ENCODE peak calls at places on chromosomes 6 and 20, in six cellular contexts. One of them, this sample, is unnamed.

GRCh38 chr6:160363016-160363996 is 15.1 kb downstream of the SLC22A3 start:
- ATAC-seq in K562: no peak
- ATAC-seq in GM12878: peak; percentile 36
- ATAC-seq in upper lobe of left lung: peak; percentile 8
- ATAC-seq in A549: no peak
- ATAC-seq in HepG2: peak; percentile 25
- ATAC-seq in this sample: no peak

GRCh38 chr20:57748601-57749130 is 38.9 kb upstream of the PMEPA1 start:
- ATAC-seq in HepG2: peak; percentile 42
- ATAC-seq in A549: peak; percentile 94
- ATAC-seq in K562: no peak
- ATAC-seq in upper lobe of left lung: peak; percentile 85
- ATAC-seq in GM12878: peak; percentile 93
- ATAC-seq in this sample: peak; percentile 86

GRCh38 chr6:14431375-14432330 is 314.1 kb downstream of the CD83 start:
- ATAC-seq in upper lobe of left lung: peak; percentile 36
- ATAC-seq in A549: no peak
- ATAC-seq in HepG2: no peak
- ATAC-seq in K562: no peak
- ATAC-seq in GM12878: no peak
- ATAC-seq in this sample: peak; percentile 46

GRCh38 chr20:53786071-53786444 is 192.4 kb upstream of the ZNF217 start:
- ATAC-seq in upper lobe of left lung: no peak
- ATAC-seq in GM12878: no peak
- ATAC-seq in A549: peak; percentile 53
- ATAC-seq in K562: no peak
- ATAC-seq in HepG2: no peak
- ATAC-seq in this sample: no peak

GRCh38 chr20:9218412-9219001 is 149.6 kb downstream of the PLCB4 start:
- ATAC-seq in HepG2: no peak
- ATAC-seq in GM12878: no peak
- ATAC-seq in A549: no peak
- ATAC-seq in K562: no peak
- ATAC-seq in upper lobe of left lung: peak; percentile 49
- ATAC-seq in this sample: peak; percentile 65

GRCh38 chr20:52983726-52984450 is 11.7 kb downstream of the TSHZ2 start:
- ATAC-seq in K562: no peak
- ATAC-seq in HepG2: no peak
- ATAC-seq in GM12878: peak; percentile 36
- ATAC-seq in A549: no peak
- ATAC-seq in upper lobe of left lung: no peak
- ATAC-seq in this sample: no peak

GRCh38 chr6:83199173-83199864 is 6.2 kb downstream of the RWDD2A start:
- ATAC-seq in GM12878: peak; percentile 90
- ATAC-seq in HepG2: no peak
- ATAC-seq in upper lobe of left lung: peak; percentile 12
- ATAC-seq in A549: no peak
- ATAC-seq in K562: no peak
- ATAC-seq in this sample: no peak

GRCh38 chr6:41449399-41450245 is 96.6 kb upstream of the FOXP4 start:
- ATAC-seq in A549: no peak
- ATAC-seq in K562: peak; percentile 39
- ATAC-seq in GM12878: peak; percentile 25
- ATAC-seq in upper lobe of left lung: no peak
- ATAC-seq in HepG2: peak; percentile 58
- ATAC-seq in this sample: peak; percentile 40

GRCh38 chr6:151051164-151051563 is 185.7 kb downstream of the MTHFD1L start:
- ATAC-seq in A549: no peak
- ATAC-seq in GM12878: no peak
- ATAC-seq in upper lobe of left lung: no peak
- ATAC-seq in K562: no peak
- ATAC-seq in HepG2: no peak
- ATAC-seq in this sample: no peak

GRCh38 chr6:89122625-89123024 is 4.8 kb upstream of the SRSF12 start:
- ATAC-seq in HepG2: peak; percentile 67
- ATAC-seq in upper lobe of left lung: no peak
- ATAC-seq in A549: peak; percentile 63
- ATAC-seq in K562: peak; percentile 61
- ATAC-seq in GM12878: peak; percentile 87
- ATAC-seq in this sample: peak; percentile 30

GRCh38 chr6:28914941-28915340 is 8.8 kb downstream of the TRIM27 start:
- ATAC-seq in K562: no peak
- ATAC-seq in upper lobe of left lung: no peak
- ATAC-seq in GM12878: no peak
- ATAC-seq in A549: no peak
- ATAC-seq in HepG2: no peak
- ATAC-seq in this sample: no peak

GRCh38 chr6:36506617-36507016 is 40.7 kb downstream of the STK38 start:
- ATAC-seq in GM12878: no peak
- ATAC-seq in K562: no peak
- ATAC-seq in upper lobe of left lung: no peak
- ATAC-seq in HepG2: peak; percentile 48
- ATAC-seq in A549: no peak
- ATAC-seq in this sample: no peak

GRCh38 chr6:43275782-43276179 is 22.3 kb upstream of the SLC22A7 start:
- ATAC-seq in upper lobe of left lung: no peak
- ATAC-seq in HepG2: no peak
- ATAC-seq in GM12878: peak; percentile 10
- ATAC-seq in A549: no peak
- ATAC-seq in K562: no peak
- ATAC-seq in this sample: no peak

GRCh38 chr6:128388380-128388779 is 132.0 kb downstream of the PTPRK start:
- ATAC-seq in K562: no peak
- ATAC-seq in A549: no peak
- ATAC-seq in HepG2: no peak
- ATAC-seq in GM12878: no peak
- ATAC-seq in upper lobe of left lung: no peak
- ATAC-seq in this sample: no peak

GRCh38 chr20:32231847-32232246 is 24.2 kb downstream of the POFUT1 start:
- ATAC-seq in A549: no peak
- ATAC-seq in HepG2: no peak
- ATAC-seq in GM12878: peak; percentile 71
- ATAC-seq in upper lobe of left lung: peak; percentile 46
- ATAC-seq in K562: no peak
- ATAC-seq in this sample: no peak

GRCh38 chr6:24951831-24952299 is 16.1 kb upstream of the RIPOR2 start:
- ATAC-seq in GM12878: peak; percentile 17
- ATAC-seq in K562: no peak
- ATAC-seq in HepG2: no peak
- ATAC-seq in upper lobe of left lung: peak; percentile 84
- ATAC-seq in A549: no peak
- ATAC-seq in this sample: peak; percentile 43

GRCh38 chr6:148557796-148558457 is 188.9 kb upstream of the UST start:
- ATAC-seq in HepG2: no peak
- ATAC-seq in K562: no peak
- ATAC-seq in upper lobe of left lung: peak; percentile 44
- ATAC-seq in A549: no peak
- ATAC-seq in GM12878: no peak
- ATAC-seq in this sample: no peak

GRCh38 chr20:61897401-61898295 is 168.0 kb downstream of the TAF4 start:
- ATAC-seq in K562: no peak
- ATAC-seq in upper lobe of left lung: peak; percentile 6
- ATAC-seq in GM12878: no peak
- ATAC-seq in A549: no peak
- ATAC-seq in HepG2: no peak
- ATAC-seq in this sample: no peak

GRCh38 chr6:142395266-142395665 is 93.5 kb downstream of the ADGRG6 start:
- ATAC-seq in A549: no peak
- ATAC-seq in K562: no peak
- ATAC-seq in GM12878: peak; percentile 64
- ATAC-seq in upper lobe of left lung: no peak
- ATAC-seq in HepG2: no peak
- ATAC-seq in this sample: no peak

GRCh38 chr6:132392792-132393191 is 8.5 kb downstream of the MOXD1 start:
- ATAC-seq in HepG2: peak; percentile 69
- ATAC-seq in upper lobe of left lung: no peak
- ATAC-seq in K562: no peak
- ATAC-seq in GM12878: peak; percentile 27
- ATAC-seq in A549: no peak
- ATAC-seq in this sample: no peak

DNA sequence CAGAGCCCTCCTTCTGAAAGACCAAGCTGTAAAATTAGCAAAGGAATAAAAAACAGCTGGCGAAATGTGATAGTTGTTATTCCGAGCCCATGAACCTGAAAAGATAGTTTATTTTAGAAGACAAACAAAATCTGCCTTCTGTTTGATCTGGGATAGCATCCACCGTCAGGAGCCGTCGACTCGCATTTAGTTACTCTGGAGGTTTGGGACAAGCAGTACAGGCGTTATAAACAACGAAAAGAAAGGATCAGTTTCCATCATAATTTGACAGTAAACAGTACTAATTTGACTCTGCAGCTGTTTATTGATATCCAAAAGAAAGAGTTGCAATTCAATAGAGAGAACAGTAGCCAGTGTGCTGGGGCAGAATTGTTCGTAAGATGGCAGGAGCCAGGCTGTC is 161.3 kb downstream of the CLIC5 start:
- ATAC-seq in upper lobe of left lung: no peak
- ATAC-seq in GM12878: no peak
- ATAC-seq in HepG2: no peak
- ATAC-seq in K562: no peak
- ATAC-seq in A549: no peak
- ATAC-seq in this sample: no peak
- H3K4me1 ChIP-seq in upper lobe of left lung: no peaks in the 10 kb centered on the region
- H3K4me1 ChIP-seq in GM12878: no peaks in the 10 kb centered on the region
- H3K4me1 ChIP-seq in HepG2: no peaks in the 10 kb centered on the region
- H3K4me1 ChIP-seq in K562: no peaks in the 10 kb centered on the region
- H3K4me1 ChIP-seq in A549: no peaks in the 10 kb centered on the region
- H3K4me1 ChIP-seq in this sample: no peaks in the 10 kb centered on the region

GRCh38 chr6:27133281-27134227 is 113.9 kb upstream of the PRSS16 start:
- ATAC-seq in K562: peak; percentile 17
- ATAC-seq in GM12878: peak; percentile 52
- ATAC-seq in A549: peak; percentile 62
- ATAC-seq in upper lobe of left lung: peak; percentile 25
- ATAC-seq in HepG2: peak; percentile 69
- ATAC-seq in this sample: no peak
- TF ChIP-seq EP300 in K562: no peak
- TF ChIP-seq EP300 in GM12878: no peak
- TF ChIP-seq EP300 in A549: no peak
- TF ChIP-seq EP300 in upper lobe of left lung: no peak
- TF ChIP-seq EP300 in HepG2: no peak
- TF ChIP-seq EP300 in this sample: no peak

GRCh38 chr6:34302929-34303328 is 54.1 kb upstream of the SMIM29 start:
- ATAC-seq in K562: no peak
- ATAC-seq in HepG2: no peak
- ATAC-seq in A549: no peak
- ATAC-seq in upper lobe of left lung: no peak
- ATAC-seq in GM12878: no peak
- ATAC-seq in this sample: no peak
- H3K4me1 ChIP-seq in K562: peaks cover 38% of the 10 kb centered on the region
- H3K4me1 ChIP-seq in HepG2: peaks cover 27% of the 10 kb centered on the region
- H3K4me1 ChIP-seq in A549: peaks cover 10% of the 10 kb centered on the region
- H3K4me1 ChIP-seq in upper lobe of left lung: peaks cover 26% of the 10 kb centered on the region
- H3K4me1 ChIP-seq in GM12878: peaks cover 29% of the 10 kb centered on the region
- H3K4me1 ChIP-seq in this sample: peaks cover 7% of the 10 kb centered on the region

DNA sequence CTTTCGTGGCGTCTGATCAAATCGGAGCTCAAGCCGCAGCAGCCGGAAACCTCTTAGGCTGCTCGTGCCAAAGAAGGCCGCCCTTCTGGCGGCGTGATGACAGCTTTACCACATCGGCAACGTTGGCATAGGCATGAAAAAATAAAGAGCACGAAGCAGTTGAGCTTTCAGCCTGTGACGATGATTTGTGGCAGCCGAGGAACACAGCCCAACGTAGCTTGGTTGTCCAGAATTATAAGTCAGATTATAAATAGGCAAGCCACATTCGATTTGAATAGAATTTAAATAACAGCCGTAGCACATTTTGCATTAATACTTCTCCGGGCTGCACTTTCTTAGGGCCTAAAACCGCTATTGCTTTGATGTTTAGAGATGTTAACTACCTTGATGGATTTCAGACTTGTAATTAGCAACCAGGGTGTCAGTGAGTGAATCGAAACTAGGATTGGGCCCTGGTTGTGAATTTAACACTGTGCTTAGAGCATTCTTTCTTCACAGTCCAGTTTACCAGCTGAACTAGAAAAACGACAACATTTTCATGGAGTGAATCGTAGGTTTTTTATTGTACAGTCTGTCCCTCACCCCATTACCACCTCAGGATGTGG is 862 bp upstream of the BCLAF1 start:
- ATAC-seq in upper lobe of left lung: peak; percentile 65
- ATAC-seq in A549: peak; percentile 51
- ATAC-seq in HepG2: peak; percentile 60
- ATAC-seq in GM12878: peak; percentile 48
- ATAC-seq in K562: peak; percentile 24
- ATAC-seq in this sample: peak; percentile 65
- TF ChIP-seq EP300 in upper lobe of left lung: no peak
- TF ChIP-seq EP300 in A549: no peak
- TF ChIP-seq EP300 in HepG2: no peak
- TF ChIP-seq EP300 in GM12878: no peak
- TF ChIP-seq EP300 in K562: no peak
- TF ChIP-seq EP300 in this sample: no peak

GRCh38 chr20:38895098-38895949 is 30.9 kb upstream of the FAM83D start:
- ATAC-seq in HepG2: no peak
- ATAC-seq in K562: no peak
- ATAC-seq in upper lobe of left lung: no peak
- ATAC-seq in A549: no peak
- ATAC-seq in GM12878: no peak
- ATAC-seq in this sample: no peak

GRCh38 chr20:38893056-38893455 is 33.2 kb upstream of the FAM83D start:
- ATAC-seq in K562: no peak
- ATAC-seq in upper lobe of left lung: no peak
- ATAC-seq in A549: no peak
- ATAC-seq in HepG2: no peak
- ATAC-seq in GM12878: peak; percentile 19
- ATAC-seq in this sample: no peak

GRCh38 chr20:38892091-38892981 is 33.9 kb upstream of the FAM83D start:
- ATAC-seq in upper lobe of left lung: no peak
- ATAC-seq in GM12878: peak; percentile 82
- ATAC-seq in A549: no peak
- ATAC-seq in HepG2: no peak
- ATAC-seq in K562: no peak
- ATAC-seq in this sample: no peak

GRCh38 chr20:38894091-38894847 is 31.9 kb upstream of the FAM83D start:
- ATAC-seq in GM12878: no peak
- ATAC-seq in A549: peak; percentile 75
- ATAC-seq in upper lobe of left lung: peak; percentile 41
- ATAC-seq in K562: peak; percentile 82
- ATAC-seq in HepG2: peak; percentile 76
- ATAC-seq in this sample: peak; percentile 48

DNA sequence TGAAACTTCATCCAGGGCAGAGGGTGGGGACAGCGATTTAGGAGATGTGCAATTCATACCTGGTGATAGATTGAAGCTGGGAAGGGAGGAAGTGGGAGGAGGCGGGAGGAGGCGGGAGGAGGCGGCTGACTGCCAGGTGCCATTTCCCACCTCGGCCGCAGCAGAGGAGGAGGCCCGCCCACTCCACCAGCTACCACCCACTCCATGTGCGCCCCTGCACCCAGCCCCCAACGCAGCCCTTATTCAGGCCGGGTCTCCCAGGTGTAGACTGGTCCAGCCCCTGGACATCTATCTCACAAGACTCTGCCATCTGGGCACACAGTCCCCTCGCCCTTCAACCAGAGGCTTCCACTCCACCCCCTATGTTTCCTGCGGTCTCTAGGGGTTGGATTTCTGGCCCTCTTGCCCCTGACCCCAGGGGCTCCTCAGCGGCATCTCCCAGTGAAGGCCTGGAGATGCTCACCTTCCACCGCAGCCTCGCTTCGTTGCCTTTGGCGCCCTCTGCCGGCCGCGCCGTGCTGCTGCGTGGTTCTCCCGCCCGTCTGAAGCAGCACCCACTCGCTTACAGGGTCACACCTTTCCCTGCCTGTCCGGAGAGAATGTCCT is 32.6 kb upstream of the FAM83D start:
- ATAC-seq in A549: peak; percentile 89
- ATAC-seq in K562: peak; percentile 94
- ATAC-seq in HepG2: peak; percentile 92
- ATAC-seq in GM12878: peak; percentile 81
- ATAC-seq in upper lobe of left lung: peak; percentile 83
- ATAC-seq in this sample: peak; percentile 75
- H3K4me1 ChIP-seq in A549: peaks cover 9% of the 10 kb centered on the region
- H3K4me1 ChIP-seq in K562: peaks cover 23% of the 10 kb centered on the region
- H3K4me1 ChIP-seq in HepG2: peaks cover 12% of the 10 kb centered on the region
- H3K4me1 ChIP-seq in GM12878: peaks cover 50% of the 10 kb centered on the region
- H3K4me1 ChIP-seq in upper lobe of left lung: peaks cover 16% of the 10 kb centered on the region
- H3K4me1 ChIP-seq in this sample: no peaks in the 10 kb centered on the region